ENCODE peak calls at places on chromosomes 1 and 21, in five cellular contexts. N is lung, I is right atrium auricular region, W is right cardiac atrium, H is ovary. O is an unnamed sample. For H3K4me1, the result is how much of the 10 kb centered on the place peaks cover.

GRCh38 chr1:87598429-87598828 is 269.7 kb downstream of the LMO4 start:
- DNase-seq in H (no peak), I (no peak), N (no peak), W (no peak), O (no peak)

GRCh38 chr1:202567747-202568146 is 142.5 kb downstream of the SYT2 start:
- DNase-seq in N (no peak), I (no peak), W (no peak), H (no peak), O (no peak)

GRCh38 chr1:154717467-154718004 is 109.5 kb upstream of the ADAR start:
- DNase-seq in H (no peak), N (no peak), I (no peak), W (no peak), O (no peak)

GRCh38 chr1:12056331-12056841 is 6.7 kb upstream of the TNFRSF8 start:
- DNase-seq in W (no peak), N (no peak), H (no peak), I (no peak), O (no peak)

GRCh38 chr1:84374991-84375838 is 23.1 kb upstream of the DNASE2B start:
- DNase-seq in N (no peak), I (no peak), W (no peak), H (no peak), O (no peak)

GRCh38 chr1:232704694-232705680 is 75.1 kb upstream of the SIPA1L2 start:
- DNase-seq in N (peak), W (no peak), H (no peak), I (peak), O (no peak)

GRCh38 chr1:173562813-173563212 is 40.1 kb downstream of the SLC9C2 start:
- DNase-seq in W (no peak), I (no peak), H (no peak), N (no peak), O (no peak)

GRCh38 chr1:32199717-32200072 is 700 bp upstream of the CCDC28B start:
- DNase-seq in H (peak), W (peak), N (no peak), I (peak), O (no peak)

GRCh38 chr1:58358311-58358710 is 188.2 kb downstream of the OMA1 start:
- DNase-seq in N (no peak), I (no peak), W (no peak), H (no peak), O (no peak)

GRCh38 chr1:46134660-46135331 is 2.4 kb upstream of the PIK3R3 start:
- DNase-seq in I (no peak), W (no peak), H (no peak), N (peak), O (no peak)

GRCh38 chr1:63857478-63857877 is 83.7 kb downstream of the ROR1 start:
- DNase-seq in I (no peak), H (no peak), W (no peak), N (no peak), O (no peak)

GRCh38 chr1:2206813-2207488 is 12.4 kb upstream of the FAAP20 start:
- DNase-seq in W (no peak), H (peak), I (no peak), N (no peak), O (no peak)
- H3K4me1 ChIP-seq in W (under half), H (under half), I (half or more), N (under half), O (half or more)

GRCh38 chr1:153541641-153542569 is 1.2 kb upstream of the S100A5 start:
- DNase-seq in N (no peak), W (no peak), I (no peak), H (peak), O (peak)
- H3K4me1 ChIP-seq in N (under half), W (under half), I (half or more), H (under half), O (half or more)

GRCh38 chr21:41632748-41633475 is 125.0 kb upstream of the TMPRSS2 start:
- DNase-seq in W (no peak), N (no peak), I (no peak), H (no peak), O (no peak)
- H3K4me1 ChIP-seq in W (under half), N (under half), I (under half), H (under half), O (under half)

GRCh38 chr1:170063109-170063826 is 11.2 kb downstream of the KIFAP3 start:
- DNase-seq in I (no peak), W (no peak), N (no peak), H (no peak), O (no peak)
- H3K4me1 ChIP-seq in I (under half), W (under half), N (under half), H (under half), O (under half)

GRCh38 chr21:42459065-42459430 is 37.0 kb downstream of the RSPH1 start:
- DNase-seq in H (no peak), I (no peak), W (no peak), N (no peak), O (no peak)

GRCh38 chr21:42461185-42461520 is 34.9 kb downstream of the RSPH1 start:
- DNase-seq in I (no peak), W (no peak), H (no peak), N (no peak), O (no peak)

GRCh38 chr21:42461881-42462877 is 33.8 kb downstream of the RSPH1 start:
- DNase-seq in N (no peak), I (no peak), W (no peak), H (no peak), O (no peak)

GRCh38 chr21:42460391-42461184 is 35.4 kb downstream of the RSPH1 start:
- DNase-seq in I (no peak), H (no peak), W (no peak), N (no peak), O (no peak)

GRCh38 chr21:42459583-42460215 is 36.3 kb downstream of the RSPH1 start:
- DNase-seq in N (no peak), I (no peak), W (no peak), H (no peak), O (no peak)
- H3K4me1 ChIP-seq in N (under half), I (under half), W (under half), H (under half), O (under half)

DNA sequence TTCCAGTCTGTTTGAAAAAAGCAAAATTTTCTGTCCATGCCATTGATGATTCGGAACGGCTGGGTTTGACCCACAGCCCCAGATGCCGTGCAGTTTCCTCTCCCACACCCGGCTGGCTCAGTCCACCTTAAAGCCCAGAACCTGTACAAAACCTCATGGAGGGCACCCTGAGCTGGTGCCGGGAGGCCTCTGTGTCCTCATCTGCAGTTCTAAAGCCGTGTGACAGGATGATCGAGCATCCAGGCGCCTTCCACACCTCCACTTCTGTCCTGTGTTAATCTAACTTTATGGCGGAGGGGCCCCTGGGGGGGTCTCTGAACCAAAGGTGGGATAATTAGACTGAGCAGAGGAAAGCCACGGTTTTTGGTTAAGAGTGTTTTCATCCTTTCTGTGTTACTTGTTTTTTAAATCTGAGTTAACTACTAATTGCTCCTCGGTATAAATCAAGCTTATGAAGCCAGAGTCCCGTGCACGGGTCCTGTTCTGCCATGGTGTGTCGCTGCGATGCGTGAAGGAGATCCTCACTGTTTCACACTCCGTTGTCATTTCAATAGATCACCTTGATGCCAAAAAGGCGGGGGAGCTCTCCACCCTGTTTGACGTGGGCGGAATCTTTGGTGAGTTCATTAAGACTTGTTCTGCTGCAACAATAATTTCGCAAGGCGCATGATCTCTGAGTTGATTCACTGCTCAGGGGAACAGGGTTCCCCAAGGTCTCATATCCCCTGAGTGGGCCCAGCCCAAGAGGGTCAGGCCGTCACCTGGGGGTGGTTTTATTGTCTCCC is 49.8 kb downstream of the SLC37A1 start:
- DNase-seq in I (no peak), H (no peak), N (no peak), W (no peak), O (no peak)
- H3K4me1 ChIP-seq in I (under half), H (under half), N (under half), W (under half), O (under half)

DNA sequence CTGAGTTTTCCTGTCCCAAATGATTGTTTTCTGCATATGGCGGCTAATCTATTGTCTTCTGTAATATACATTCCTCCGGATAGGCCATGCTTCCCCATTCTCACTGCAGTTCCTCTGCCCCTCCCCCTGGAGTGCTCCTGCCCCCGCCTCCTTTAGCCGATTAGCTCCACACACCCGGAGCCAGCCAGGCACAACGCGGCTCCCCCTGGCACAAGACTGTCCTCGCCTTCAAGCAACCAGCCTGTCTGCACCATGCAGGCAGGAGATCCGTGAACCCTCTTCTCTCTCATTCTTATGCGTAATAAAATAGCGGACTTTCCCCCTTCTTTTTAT is 18.0 kb downstream of the SERTAD4 start:
- DNase-seq in H (no peak), I (no peak), W (peak), N (no peak), O (no peak)
- H3K4me1 ChIP-seq in H (under half), I (under half), W (under half), N (under half), O (under half)

GRCh38 chr1:201224671-201225400 is 34.2 kb downstream of the IGFN1 start:
- DNase-seq in H (no peak), W (no peak), I (peak), N (no peak), O (no peak)
- H3K4me1 ChIP-seq in H (under half), W (under half), I (under half), N (under half), O (under half)

GRCh38 chr1:152044386-152044785 is 7.6 kb upstream of the S100A11 start:
- DNase-seq in W (no peak), I (no peak), N (no peak), H (no peak), O (no peak)
- H3K4me1 ChIP-seq in W (under half), I (under half), N (under half), H (under half), O (under half)

GRCh38 chr1:3324704-3325535 is 129.5 kb upstream of the ARHGEF16 start:
- DNase-seq in W (no peak), I (no peak), N (no peak), H (no peak), O (no peak)

GRCh38 chr1:3326516-3327388 is 127.7 kb upstream of the ARHGEF16 start:
- DNase-seq in H (no peak), I (no peak), N (no peak), W (no peak), O (no peak)

GRCh38 chr1:3329640-3330281 is 124.7 kb upstream of the ARHGEF16 start:
- DNase-seq in I (no peak), W (no peak), N (no peak), H (no peak), O (no peak)

GRCh38 chr1:3327936-3328590 is 126.4 kb upstream of the ARHGEF16 start:
- DNase-seq in I (no peak), W (peak), N (no peak), H (no peak), O (no peak)

DNA sequence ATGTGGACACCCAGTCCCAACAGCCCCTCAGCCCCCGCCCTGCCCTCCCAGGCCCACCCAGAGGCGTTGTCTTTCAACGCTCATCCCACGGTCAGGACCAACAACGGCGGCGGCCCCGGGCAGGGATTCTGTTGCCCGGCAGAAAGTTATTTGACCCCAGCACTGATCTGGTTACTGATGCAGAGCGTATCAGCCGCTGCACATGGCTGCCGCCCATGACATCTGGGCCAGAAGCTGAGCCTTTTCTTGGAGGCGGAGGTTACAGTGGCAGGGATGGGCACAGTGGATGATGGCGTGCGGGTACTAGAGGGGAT is 127.1 kb upstream of the ARHGEF16 start:
- DNase-seq in H (no peak), I (no peak), N (no peak), W (no peak), O (no peak)
- H3K4me1 ChIP-seq in H (under half), I (under half), N (under half), W (under half), O (under half)

O was measured in vagina.